ENCODE peak calls at places on chromosome 1, in five cellular contexts. N, E, Q, U and P are unnamed samples.

GRCh38 chr1:27719286-27720251 is 6.2 kb upstream of the FAM76A start:
- DNase-seq in N (no peak), E (no peak), Q (no peak), U (peak), P (no peak)

GRCh38 chr1:199243423-199244061 is 604.7 kb downstream of the PTPRC start:
- DNase-seq in N (peak), E (no peak), Q (peak), U (peak), P (peak)

GRCh38 chr1:91725961-91726704 is 159.8 kb downstream of the TGFBR3 start:
- DNase-seq in N (no peak), E (peak), Q (no peak), U (no peak), P (peak)

GRCh38 chr1:204255966-204256365 is 42.2 kb upstream of the GOLT1A start:
- DNase-seq in N (no peak), E (no peak), Q (no peak), U (no peak), P (no peak)

GRCh38 chr1:93714350-93714749 is 32.7 kb upstream of the BCAR3 start:
- DNase-seq in N (no peak), E (no peak), Q (no peak), U (no peak), P (no peak)

GRCh38 chr1:1073743-1074587 is at the start of gene RNF223:
- DNase-seq in N (no peak), E (no peak), Q (no peak), U (no peak), P (no peak)

GRCh38 chr1:38474738-38475623 is 384.6 kb downstream of the RRAGC start:
- DNase-seq in N (no peak), E (no peak), Q (no peak), U (peak), P (no peak)

GRCh38 chr1:207302618-207303408 is 18.7 kb upstream of the CD55 start:
- DNase-seq in N (no peak), E (no peak), Q (peak), U (no peak), P (no peak)

GRCh38 chr1:17675681-17676243 is 79.4 kb upstream of the ACTL8 start:
- DNase-seq in N (no peak), E (no peak), Q (no peak), U (no peak), P (no peak)